ENCODE peak calls at places on chromosome 17, in five cellular contexts. One of them, this sample, is unnamed.

GRCh38 chr17:73657473-73658116 is 13.3 kb upstream of the SDK2 start:
- DNase-seq in activated CD4-positive, alpha-beta T cell treated with anti-CD3 and anti-CD28 coated beads, Interleukin-2, amount 10 ng/mL, durations not matched to agents 7 days and 5 days: peak; percentile 15
- DNase-seq in GM13977: no peak
- DNase-seq in A172: peak; percentile 43
- DNase-seq in H7: peak; percentile 74
- DNase-seq in this sample: no peak

GRCh38 chr17:81073967-81074366 is 39.0 kb downstream of the BAIAP2 start:
- DNase-seq in activated CD4-positive, alpha-beta T cell treated with anti-CD3 and anti-CD28 coated beads, Interleukin-2, amount 10 ng/mL, durations not matched to agents 7 days and 5 days: no peak
- DNase-seq in GM13977: no peak
- DNase-seq in A172: no peak
- DNase-seq in H7: no peak
- DNase-seq in this sample: no peak

GRCh38 chr17:16351831-16352230 is 1.4 kb downstream of the CENPV start:
- DNase-seq in activated CD4-positive, alpha-beta T cell treated with anti-CD3 and anti-CD28 coated beads, Interleukin-2, amount 10 ng/mL, durations not matched to agents 7 days and 5 days: no peak
- DNase-seq in GM13977: no peak
- DNase-seq in A172: peak; percentile 12
- DNase-seq in H7: no peak
- DNase-seq in this sample: no peak

GRCh38 chr17:808003-808294 is 25.8 kb downstream of the MRM3 start:
- DNase-seq in activated CD4-positive, alpha-beta T cell treated with anti-CD3 and anti-CD28 coated beads, Interleukin-2, amount 10 ng/mL, durations not matched to agents 7 days and 5 days: no peak
- DNase-seq in GM13977: no peak
- DNase-seq in A172: no peak
- DNase-seq in H7: no peak
- DNase-seq in this sample: no peak

GRCh38 chr17:74744714-74745547 is 3.5 kb upstream of the NHERF1 start:
- DNase-seq in activated CD4-positive, alpha-beta T cell treated with anti-CD3 and anti-CD28 coated beads, Interleukin-2, amount 10 ng/mL, durations not matched to agents 7 days and 5 days: peak; percentile 83
- DNase-seq in GM13977: peak; percentile 84
- DNase-seq in A172: peak; percentile 67
- DNase-seq in H7: peak; percentile 96
- DNase-seq in this sample: peak; percentile 95

GRCh38 chr17:66747561-66748275 is 87.2 kb upstream of the CACNG5 start:
- DNase-seq in activated CD4-positive, alpha-beta T cell treated with anti-CD3 and anti-CD28 coated beads, Interleukin-2, amount 10 ng/mL, durations not matched to agents 7 days and 5 days: no peak
- DNase-seq in GM13977: no peak
- DNase-seq in A172: peak; percentile 26
- DNase-seq in H7: no peak
- DNase-seq in this sample: peak; percentile 89

GRCh38 chr17:3475155-3475808 is 515 bp upstream of the ASPA start:
- DNase-seq in activated CD4-positive, alpha-beta T cell treated with anti-CD3 and anti-CD28 coated beads, Interleukin-2, amount 10 ng/mL, durations not matched to agents 7 days and 5 days: no peak
- DNase-seq in GM13977: no peak
- DNase-seq in A172: no peak
- DNase-seq in H7: no peak
- DNase-seq in this sample: no peak

GRCh38 chr17:39138416-39139136 is 12.9 kb downstream of the PLXDC1 start:
- DNase-seq in activated CD4-positive, alpha-beta T cell treated with anti-CD3 and anti-CD28 coated beads, Interleukin-2, amount 10 ng/mL, durations not matched to agents 7 days and 5 days: no peak
- DNase-seq in GM13977: no peak
- DNase-seq in A172: peak; percentile 38
- DNase-seq in H7: no peak
- DNase-seq in this sample: no peak

GRCh38 chr17:41467546-41467945 is 360 bp upstream of the KRT32 start:
- DNase-seq in activated CD4-positive, alpha-beta T cell treated with anti-CD3 and anti-CD28 coated beads, Interleukin-2, amount 10 ng/mL, durations not matched to agents 7 days and 5 days: no peak
- DNase-seq in GM13977: no peak
- DNase-seq in A172: no peak
- DNase-seq in H7: no peak
- DNase-seq in this sample: no peak

GRCh38 chr17:3916013-3916696 is at the start of gene P2RX1:
- DNase-seq in activated CD4-positive, alpha-beta T cell treated with anti-CD3 and anti-CD28 coated beads, Interleukin-2, amount 10 ng/mL, durations not matched to agents 7 days and 5 days: peak; percentile 39
- DNase-seq in GM13977: no peak
- DNase-seq in A172: peak; percentile 64
- DNase-seq in H7: peak; percentile 48
- DNase-seq in this sample: no peak

GRCh38 chr17:67558740-67559380 is 158.9 kb upstream of the NOL11 start:
- DNase-seq in activated CD4-positive, alpha-beta T cell treated with anti-CD3 and anti-CD28 coated beads, Interleukin-2, amount 10 ng/mL, durations not matched to agents 7 days and 5 days: no peak
- DNase-seq in GM13977: no peak
- DNase-seq in A172: no peak
- DNase-seq in H7: no peak
- DNase-seq in this sample: no peak

GRCh38 chr17:28897769-28898259 is 281 bp upstream of the FLOT2 start:
- DNase-seq in activated CD4-positive, alpha-beta T cell treated with anti-CD3 and anti-CD28 coated beads, Interleukin-2, amount 10 ng/mL, durations not matched to agents 7 days and 5 days: peak; percentile 38
- DNase-seq in GM13977: no peak
- DNase-seq in A172: no peak
- DNase-seq in H7: no peak
- DNase-seq in this sample: no peak

GRCh38 chr17:78338860-78339259 is 21.0 kb downstream of the SOCS3 start:
- DNase-seq in activated CD4-positive, alpha-beta T cell treated with anti-CD3 and anti-CD28 coated beads, Interleukin-2, amount 10 ng/mL, durations not matched to agents 7 days and 5 days: no peak
- DNase-seq in GM13977: peak; percentile 67
- DNase-seq in A172: no peak
- DNase-seq in H7: no peak
- DNase-seq in this sample: no peak

GRCh38 chr17:31089461-31089860 is 5.3 kb upstream of the NF1 start:
- DNase-seq in activated CD4-positive, alpha-beta T cell treated with anti-CD3 and anti-CD28 coated beads, Interleukin-2, amount 10 ng/mL, durations not matched to agents 7 days and 5 days: no peak
- DNase-seq in GM13977: no peak
- DNase-seq in A172: no peak
- DNase-seq in H7: no peak
- DNase-seq in this sample: no peak

GRCh38 chr17:71959129-71959528 is 161.7 kb upstream of the SOX9 start:
- DNase-seq in activated CD4-positive, alpha-beta T cell treated with anti-CD3 and anti-CD28 coated beads, Interleukin-2, amount 10 ng/mL, durations not matched to agents 7 days and 5 days: no peak
- DNase-seq in GM13977: peak; percentile 22
- DNase-seq in A172: peak; percentile 19
- DNase-seq in H7: peak; percentile 40
- DNase-seq in this sample: no peak

GRCh38 chr17:45123930-45124796 is 8.2 kb downstream of the PLCD3 start:
- DNase-seq in activated CD4-positive, alpha-beta T cell treated with anti-CD3 and anti-CD28 coated beads, Interleukin-2, amount 10 ng/mL, durations not matched to agents 7 days and 5 days: no peak
- DNase-seq in GM13977: no peak
- DNase-seq in A172: peak; percentile 99
- DNase-seq in H7: peak; percentile 63
- DNase-seq in this sample: peak; percentile 100

GRCh38 chr17:34623856-34624766 is 44.7 kb downstream of the TMEM132E start:
- DNase-seq in activated CD4-positive, alpha-beta T cell treated with anti-CD3 and anti-CD28 coated beads, Interleukin-2, amount 10 ng/mL, durations not matched to agents 7 days and 5 days: no peak
- DNase-seq in GM13977: no peak
- DNase-seq in A172: no peak
- DNase-seq in H7: peak; percentile 78
- DNase-seq in this sample: no peak

GRCh38 chr17:67216544-67217320 is 28.3 kb downstream of the HELZ start:
- DNase-seq in activated CD4-positive, alpha-beta T cell treated with anti-CD3 and anti-CD28 coated beads, Interleukin-2, amount 10 ng/mL, durations not matched to agents 7 days and 5 days: no peak
- DNase-seq in GM13977: no peak
- DNase-seq in A172: no peak
- DNase-seq in H7: no peak
- DNase-seq in this sample: no peak

GRCh38 chr17:53736516-53737274 is 86.0 kb upstream of the KIF2B start:
- DNase-seq in activated CD4-positive, alpha-beta T cell treated with anti-CD3 and anti-CD28 coated beads, Interleukin-2, amount 10 ng/mL, durations not matched to agents 7 days and 5 days: no peak
- DNase-seq in GM13977: no peak
- DNase-seq in A172: no peak
- DNase-seq in H7: no peak
- DNase-seq in this sample: no peak

GRCh38 chr17:50830994-50831393 is 4.4 kb upstream of the WFIKKN2 start:
- DNase-seq in activated CD4-positive, alpha-beta T cell treated with anti-CD3 and anti-CD28 coated beads, Interleukin-2, amount 10 ng/mL, durations not matched to agents 7 days and 5 days: no peak
- DNase-seq in GM13977: no peak
- DNase-seq in A172: no peak
- DNase-seq in H7: peak; percentile 85
- DNase-seq in this sample: no peak